ENCODE peak calls at places on chromosomes 3 and 15, in five cellular contexts. I is C1 segment of cervical spinal cord, O is AG09319, E is psoas muscle, N is aorta. Z is an unnamed sample.

GRCh38 chr15:74159773-74160172 is 13.7 kb upstream of the ISLR start:
- DNase-seq in I (no peak), O (no peak), E (no peak), N (no peak), Z (no peak)

GRCh38 chr3:46996689-46997452 is 17.4 kb downstream of the NBEAL2 start:
- DNase-seq in I (no peak), O (no peak), E (peak), N (peak), Z (no peak)

GRCh38 chr3:30752961-30753360 is 141.5 kb downstream of the GADL1 start:
- DNase-seq in I (no peak), O (peak), E (no peak), N (no peak), Z (no peak)

GRCh38 chr3:100265016-100265415 is 4.2 kb downstream of the TBC1D23 start:
- DNase-seq in I (no peak), O (no peak), E (no peak), N (no peak), Z (no peak)

GRCh38 chr3:159781867-159782266 is 206.8 kb upstream of the IL12A start:
- DNase-seq in I (no peak), O (no peak), E (no peak), N (no peak), Z (no peak)

GRCh38 chr15:58490405-58491150 is 58.8 kb downstream of the LIPC start:
- DNase-seq in I (no peak), O (no peak), E (no peak), N (no peak), Z (no peak)

GRCh38 chr3:42541079-42541478 is 38.6 kb downstream of the VIPR1 start:
- DNase-seq in I (no peak), O (no peak), E (no peak), N (no peak), Z (no peak)

GRCh38 chr15:82058026-82058425 is 12.2 kb upstream of the MEX3B start:
- DNase-seq in I (no peak), O (no peak), E (no peak), N (no peak), Z (no peak)

GRCh38 chr3:65974505-65974904 is 64.2 kb downstream of the MAGI1 start:
- DNase-seq in I (no peak), O (no peak), E (no peak), N (no peak), Z (no peak)

Z was measured in ovary.